ENCODE peak calls at places on chromosome 12, in six cellular contexts. One of them, this sample, is unnamed.

GRCh38 chr12:43336962-43337555 is 214.9 kb downstream of the ADAMTS20 start:
- DNase-seq in fibroblast of the conjunctiva: peak
- DNase-seq in activated CD8-positive, alpha-beta memory T cell treated with anti-CD3 and anti-CD28 coated beads, Interleukin-2, amount 50 U/mL, for 4 hours: no peak
- DNase-seq in WTC11: no peak
- DNase-seq in T-helper 1 cell: no peak
- DNase-seq in GM04504: no peak
- DNase-seq in this sample: peak

GRCh38 chr12:89373772-89374572 is 21.7 kb upstream of the DUSP6 start:
- DNase-seq in activated CD8-positive, alpha-beta memory T cell treated with anti-CD3 and anti-CD28 coated beads, Interleukin-2, amount 50 U/mL, for 4 hours: no peak
- DNase-seq in T-helper 1 cell: no peak
- DNase-seq in fibroblast of the conjunctiva: no peak
- DNase-seq in GM04504: peak
- DNase-seq in WTC11: no peak
- DNase-seq in this sample: peak

GRCh38 chr12:108629156-108629555 is 4.5 kb downstream of the SELPLG start:
- DNase-seq in fibroblast of the conjunctiva: no peak
- DNase-seq in T-helper 1 cell: no peak
- DNase-seq in activated CD8-positive, alpha-beta memory T cell treated with anti-CD3 and anti-CD28 coated beads, Interleukin-2, amount 50 U/mL, for 4 hours: no peak
- DNase-seq in WTC11: no peak
- DNase-seq in GM04504: no peak
- DNase-seq in this sample: no peak

GRCh38 chr12:49019435-49020317 is 1.1 kb upstream of the PRKAG1 start:
- DNase-seq in fibroblast of the conjunctiva: no peak
- DNase-seq in WTC11: peak
- DNase-seq in GM04504: no peak
- DNase-seq in activated CD8-positive, alpha-beta memory T cell treated with anti-CD3 and anti-CD28 coated beads, Interleukin-2, amount 50 U/mL, for 4 hours: peak
- DNase-seq in T-helper 1 cell: no peak
- DNase-seq in this sample: no peak

GRCh38 chr12:62128186-62128965 is 131.8 kb upstream of the USP15 start:
- DNase-seq in WTC11: no peak
- DNase-seq in T-helper 1 cell: no peak
- DNase-seq in GM04504: no peak
- DNase-seq in fibroblast of the conjunctiva: no peak
- DNase-seq in activated CD8-positive, alpha-beta memory T cell treated with anti-CD3 and anti-CD28 coated beads, Interleukin-2, amount 50 U/mL, for 4 hours: no peak
- DNase-seq in this sample: no peak

GRCh38 chr12:123931686-123932321 is 40.8 kb downstream of the CCDC92 start:
- DNase-seq in fibroblast of the conjunctiva: no peak
- DNase-seq in T-helper 1 cell: peak
- DNase-seq in WTC11: no peak
- DNase-seq in activated CD8-positive, alpha-beta memory T cell treated with anti-CD3 and anti-CD28 coated beads, Interleukin-2, amount 50 U/mL, for 4 hours: peak
- DNase-seq in GM04504: no peak
- DNase-seq in this sample: no peak

GRCh38 chr12:12714276-12715001 is 2.7 kb upstream of the CDKN1B start:
- DNase-seq in WTC11: no peak
- DNase-seq in T-helper 1 cell: peak
- DNase-seq in fibroblast of the conjunctiva: no peak
- DNase-seq in GM04504: no peak
- DNase-seq in activated CD8-positive, alpha-beta memory T cell treated with anti-CD3 and anti-CD28 coated beads, Interleukin-2, amount 50 U/mL, for 4 hours: peak
- DNase-seq in this sample: no peak

GRCh38 chr12:19085090-19085489 is 44.4 kb upstream of the PLEKHA5 start:
- DNase-seq in T-helper 1 cell: no peak
- DNase-seq in WTC11: no peak
- DNase-seq in GM04504: no peak
- DNase-seq in fibroblast of the conjunctiva: no peak
- DNase-seq in activated CD8-positive, alpha-beta memory T cell treated with anti-CD3 and anti-CD28 coated beads, Interleukin-2, amount 50 U/mL, for 4 hours: no peak
- DNase-seq in this sample: no peak

GRCh38 chr12:98373982-98374381 is 141.4 kb upstream of the TMPO start:
- DNase-seq in WTC11: no peak
- DNase-seq in activated CD8-positive, alpha-beta memory T cell treated with anti-CD3 and anti-CD28 coated beads, Interleukin-2, amount 50 U/mL, for 4 hours: no peak
- DNase-seq in fibroblast of the conjunctiva: no peak
- DNase-seq in GM04504: no peak
- DNase-seq in T-helper 1 cell: no peak
- DNase-seq in this sample: no peak

GRCh38 chr12:32705783-32706182 is 26.7 kb downstream of the DNM1L start:
- DNase-seq in WTC11: no peak
- DNase-seq in T-helper 1 cell: no peak
- DNase-seq in fibroblast of the conjunctiva: no peak
- DNase-seq in GM04504: no peak
- DNase-seq in activated CD8-positive, alpha-beta memory T cell treated with anti-CD3 and anti-CD28 coated beads, Interleukin-2, amount 50 U/mL, for 4 hours: no peak
- DNase-seq in this sample: no peak

GRCh38 chr12:108649126-108649525 is 15.4 kb upstream of the SELPLG start:
- DNase-seq in T-helper 1 cell: no peak
- DNase-seq in WTC11: no peak
- DNase-seq in fibroblast of the conjunctiva: no peak
- DNase-seq in GM04504: no peak
- DNase-seq in activated CD8-positive, alpha-beta memory T cell treated with anti-CD3 and anti-CD28 coated beads, Interleukin-2, amount 50 U/mL, for 4 hours: no peak
- DNase-seq in this sample: no peak

GRCh38 chr12:54373619-54374554 is 9.6 kb upstream of the GPR84 start:
- DNase-seq in WTC11: no peak
- DNase-seq in T-helper 1 cell: no peak
- DNase-seq in GM04504: no peak
- DNase-seq in activated CD8-positive, alpha-beta memory T cell treated with anti-CD3 and anti-CD28 coated beads, Interleukin-2, amount 50 U/mL, for 4 hours: no peak
- DNase-seq in fibroblast of the conjunctiva: no peak
- DNase-seq in this sample: no peak

GRCh38 chr12:59010948-59011347 is 90.6 kb upstream of the LRIG3 start:
- DNase-seq in activated CD8-positive, alpha-beta memory T cell treated with anti-CD3 and anti-CD28 coated beads, Interleukin-2, amount 50 U/mL, for 4 hours: no peak
- DNase-seq in fibroblast of the conjunctiva: no peak
- DNase-seq in GM04504: no peak
- DNase-seq in WTC11: no peak
- DNase-seq in T-helper 1 cell: no peak
- DNase-seq in this sample: no peak

GRCh38 chr12:79689477-79690155 is 1.1 kb downstream of the PAWR start:
- DNase-seq in GM04504: no peak
- DNase-seq in WTC11: peak
- DNase-seq in T-helper 1 cell: no peak
- DNase-seq in fibroblast of the conjunctiva: no peak
- DNase-seq in activated CD8-positive, alpha-beta memory T cell treated with anti-CD3 and anti-CD28 coated beads, Interleukin-2, amount 50 U/mL, for 4 hours: peak
- DNase-seq in this sample: peak

GRCh38 chr12:15234508-15234907 is 13.3 kb upstream of the RERG start:
- DNase-seq in activated CD8-positive, alpha-beta memory T cell treated with anti-CD3 and anti-CD28 coated beads, Interleukin-2, amount 50 U/mL, for 4 hours: no peak
- DNase-seq in WTC11: no peak
- DNase-seq in GM04504: no peak
- DNase-seq in fibroblast of the conjunctiva: no peak
- DNase-seq in T-helper 1 cell: no peak
- DNase-seq in this sample: no peak

GRCh38 chr12:69966839-69967238 is 141.8 kb downstream of the MYRFL start:
- DNase-seq in activated CD8-positive, alpha-beta memory T cell treated with anti-CD3 and anti-CD28 coated beads, Interleukin-2, amount 50 U/mL, for 4 hours: no peak
- DNase-seq in fibroblast of the conjunctiva: no peak
- DNase-seq in GM04504: no peak
- DNase-seq in T-helper 1 cell: no peak
- DNase-seq in WTC11: no peak
- DNase-seq in this sample: no peak

GRCh38 chr12:46383654-46384450 is 11.3 kb upstream of the SLC38A2 start:
- DNase-seq in T-helper 1 cell: peak
- DNase-seq in fibroblast of the conjunctiva: peak
- DNase-seq in activated CD8-positive, alpha-beta memory T cell treated with anti-CD3 and anti-CD28 coated beads, Interleukin-2, amount 50 U/mL, for 4 hours: peak
- DNase-seq in WTC11: no peak
- DNase-seq in GM04504: peak
- DNase-seq in this sample: no peak

GRCh38 chr12:93164103-93164880 is 213.4 kb upstream of the NUDT4 start:
- DNase-seq in T-helper 1 cell: no peak
- DNase-seq in activated CD8-positive, alpha-beta memory T cell treated with anti-CD3 and anti-CD28 coated beads, Interleukin-2, amount 50 U/mL, for 4 hours: no peak
- DNase-seq in WTC11: no peak
- DNase-seq in GM04504: no peak
- DNase-seq in fibroblast of the conjunctiva: no peak
- DNase-seq in this sample: no peak

GRCh38 chr12:89189448-89189847 is 162.9 kb downstream of the DUSP6 start:
- DNase-seq in fibroblast of the conjunctiva: no peak
- DNase-seq in T-helper 1 cell: no peak
- DNase-seq in WTC11: no peak
- DNase-seq in GM04504: no peak
- DNase-seq in activated CD8-positive, alpha-beta memory T cell treated with anti-CD3 and anti-CD28 coated beads, Interleukin-2, amount 50 U/mL, for 4 hours: no peak
- DNase-seq in this sample: no peak

GRCh38 chr12:24499151-24500146 is 449.5 kb downstream of the BCAT1 start:
- DNase-seq in T-helper 1 cell: no peak
- DNase-seq in fibroblast of the conjunctiva: peak
- DNase-seq in activated CD8-positive, alpha-beta memory T cell treated with anti-CD3 and anti-CD28 coated beads, Interleukin-2, amount 50 U/mL, for 4 hours: no peak
- DNase-seq in GM04504: peak
- DNase-seq in WTC11: no peak
- DNase-seq in this sample: no peak

This sample was measured in frontal cortex.